ENCODE peak calls at places on chromosomes 3 and 15, in ten cellular contexts. A is AG10803, P is AG04449, S is AG04450, K is cardiac muscle cell, V is NB4, I is IMR-90, Q is Calu3, T is endodermal cell, Z is fibroblast of mammary gland. X is an unnamed sample.

GRCh38 chr3:60260546-60260945 is 990.7 kb downstream of the FHIT start:
- DNase-seq in A (no peak), P (no peak), S (no peak), K (no peak), V (no peak), I (no peak), Q (no peak), T (no peak), Z (no peak), X (no peak)

GRCh38 chr3:186151077-186151971 is 42.4 kb upstream of the ETV5 start:
- DNase-seq in A (no peak), P (no peak), S (no peak), K (no peak), V (peak), I (no peak), Q (no peak), T (no peak), Z (no peak), X (no peak)

GRCh38 chr15:72196409-72197044 is 1.1 kb downstream of the GRAMD2A start:
- DNase-seq in A (no peak), P (no peak), S (no peak), K (no peak), V (no peak), I (no peak), Q (no peak), T (no peak), Z (no peak), X (no peak)

GRCh38 chr3:11995061-11995460 is 9.1 kb upstream of the SYN2 start:
- DNase-seq in A (no peak), P (no peak), S (no peak), K (peak), V (no peak), I (no peak), Q (no peak), T (peak), Z (no peak), X (no peak)

GRCh38 chr15:34851751-34852150 is 56.4 kb upstream of the ACTC1 start:
- DNase-seq in A (no peak), P (no peak), S (no peak), K (no peak), V (no peak), I (no peak), Q (no peak), T (no peak), Z (no peak), X (no peak)

GRCh38 chr3:151697496-151697895 is 36.2 kb upstream of the AADACL2 start:
- DNase-seq in A (no peak), P (no peak), S (no peak), K (no peak), V (no peak), I (no peak), Q (peak), T (no peak), Z (no peak), X (no peak)

GRCh38 chr3:186841637-186842036 is 873 bp upstream of the ADIPOQ start:
- DNase-seq in A (no peak), P (no peak), S (no peak), K (no peak), V (no peak), I (no peak), Q (no peak), T (no peak), Z (no peak), X (no peak)

GRCh38 chr15:89845305-89845893 is 30.7 kb upstream of the ANPEP start:
- DNase-seq in A (peak), P (peak), S (peak), K (no peak), V (no peak), I (peak), Q (peak), T (no peak), Z (peak), X (no peak)

GRCh38 chr3:158167737-158168469 is 58.0 kb downstream of the RSRC1 start:
- DNase-seq in A (peak), P (peak), S (peak), K (no peak), V (peak), I (peak), Q (peak), T (no peak), Z (peak), X (no peak)

GRCh38 chr3:111299070-111299672 is 227.6 kb downstream of the NECTIN3 start:
- DNase-seq in A (peak), P (no peak), S (no peak), K (no peak), V (no peak), I (peak), Q (no peak), T (peak), Z (peak), X (no peak)

GRCh38 chr3:48684054-48684349 is 1.7 kb downstream of the NCKIPSD start:
- DNase-seq in A (no peak), P (no peak), S (no peak), K (no peak), V (no peak), I (no peak), Q (no peak), T (no peak), Z (no peak), X (no peak)

GRCh38 chr3:17059966-17060560 is 175.3 kb downstream of the PLCL2 start:
- DNase-seq in A (no peak), P (no peak), S (no peak), K (no peak), V (no peak), I (no peak), Q (no peak), T (no peak), Z (no peak), X (no peak)

GRCh38 chr3:68116580-68116979 is 462.2 kb upstream of the SUCLG2 start:
- DNase-seq in A (no peak), P (no peak), S (no peak), K (no peak), V (no peak), I (no peak), Q (no peak), T (no peak), Z (no peak), X (no peak)

GRCh38 chr3:10140996-10141546 is 507 bp upstream of the VHL start:
- DNase-seq in A (no peak), P (no peak), S (no peak), K (no peak), V (peak), I (no peak), Q (no peak), T (no peak), Z (no peak), X (no peak)

GRCh38 chr3:66483006-66483928 is 17.6 kb downstream of the LRIG1 start:
- DNase-seq in A (peak), P (no peak), S (no peak), K (no peak), V (no peak), I (peak), Q (no peak), T (peak), Z (peak), X (no peak)

GRCh38 chr3:48695113-48695753 is 9.5 kb upstream of the NCKIPSD start:
- DNase-seq in A (peak), P (no peak), S (no peak), K (no peak), V (no peak), I (peak), Q (peak), T (peak), Z (peak), X (no peak)

GRCh38 chr3:37985637-37986320 is 4.8 kb upstream of the VILL start:
- DNase-seq in A (peak), P (no peak), S (no peak), K (no peak), V (no peak), I (peak), Q (no peak), T (peak), Z (no peak), X (no peak)

GRCh38 chr3:87856126-87856525 is 202.7 kb downstream of the CGGBP1 start:
- DNase-seq in A (peak), P (no peak), S (no peak), K (no peak), V (no peak), I (no peak), Q (no peak), T (no peak), Z (peak), X (no peak)

GRCh38 chr3:174810256-174810655 is 48.9 kb upstream of the NAALADL2 start:
- DNase-seq in A (no peak), P (no peak), S (no peak), K (no peak), V (peak), I (no peak), Q (no peak), T (no peak), Z (no peak), X (no peak)

GRCh38 chr15:90021108-90021507 is 20.0 kb downstream of the ZNF710 start:
- DNase-seq in A (no peak), P (no peak), S (no peak), K (no peak), V (no peak), I (no peak), Q (no peak), T (peak), Z (no peak), X (no peak)

GRCh38 chr3:48243886-48244285 is 3.0 kb downstream of the ZNF589 start:
- DNase-seq in A (no peak), P (no peak), S (no peak), K (no peak), V (no peak), I (no peak), Q (no peak), T (no peak), Z (no peak), X (no peak)

GRCh38 chr15:20355256-20355868 is 186.2 kb downstream of the GOLGA6L6 start:
- DNase-seq in A (no peak), P (no peak), S (no peak), K (no peak), V (no peak), I (no peak), Q (no peak), T (no peak), Z (no peak), X (no peak)

GRCh38 chr3:42055291-42055690 is 35.9 kb upstream of the TRAK1 start:
- DNase-seq in A (peak), P (no peak), S (no peak), K (no peak), V (no peak), I (peak), Q (no peak), T (no peak), Z (peak), X (no peak)

GRCh38 chr15:79896131-79896633 is 632 bp downstream of the MTHFS start:
- DNase-seq in A (no peak), P (no peak), S (no peak), K (no peak), V (peak), I (no peak), Q (no peak), T (no peak), Z (no peak), X (no peak)

GRCh38 chr3:112128843-112129727 is 4.0 kb downstream of the GCSAM start:
- DNase-seq in A (peak), P (no peak), S (peak), K (no peak), V (no peak), I (peak), Q (no peak), T (no peak), Z (no peak), X (no peak)

GRCh38 chr3:94532951-94533350 is 470.1 kb downstream of the NSUN3 start:
- DNase-seq in A (no peak), P (no peak), S (no peak), K (no peak), V (no peak), I (no peak), Q (no peak), T (no peak), Z (no peak), X (no peak)

GRCh38 chr15:38882226-38882625 is 317.6 kb upstream of the RASGRP1 start:
- DNase-seq in A (peak), P (no peak), S (no peak), K (no peak), V (no peak), I (no peak), Q (no peak), T (no peak), Z (no peak), X (no peak)

GRCh38 chr3:187782008-187782407 is 36.7 kb upstream of the BCL6 start:
- DNase-seq in A (no peak), P (no peak), S (no peak), K (no peak), V (no peak), I (no peak), Q (no peak), T (no peak), Z (no peak), X (no peak)

GRCh38 chr3:119301001-119301400 is 6.8 kb downstream of the ARHGAP31 start:
- DNase-seq in A (peak), P (no peak), S (no peak), K (no peak), V (no peak), I (no peak), Q (no peak), T (no peak), Z (no peak), X (no peak)
- TF ChIP-seq CTCF in A (no peak), P (no peak), S (no peak), K (no peak), V (no peak), I (no peak), Q (no peak), T (no peak), Z (no peak), X (no peak)

DNA sequence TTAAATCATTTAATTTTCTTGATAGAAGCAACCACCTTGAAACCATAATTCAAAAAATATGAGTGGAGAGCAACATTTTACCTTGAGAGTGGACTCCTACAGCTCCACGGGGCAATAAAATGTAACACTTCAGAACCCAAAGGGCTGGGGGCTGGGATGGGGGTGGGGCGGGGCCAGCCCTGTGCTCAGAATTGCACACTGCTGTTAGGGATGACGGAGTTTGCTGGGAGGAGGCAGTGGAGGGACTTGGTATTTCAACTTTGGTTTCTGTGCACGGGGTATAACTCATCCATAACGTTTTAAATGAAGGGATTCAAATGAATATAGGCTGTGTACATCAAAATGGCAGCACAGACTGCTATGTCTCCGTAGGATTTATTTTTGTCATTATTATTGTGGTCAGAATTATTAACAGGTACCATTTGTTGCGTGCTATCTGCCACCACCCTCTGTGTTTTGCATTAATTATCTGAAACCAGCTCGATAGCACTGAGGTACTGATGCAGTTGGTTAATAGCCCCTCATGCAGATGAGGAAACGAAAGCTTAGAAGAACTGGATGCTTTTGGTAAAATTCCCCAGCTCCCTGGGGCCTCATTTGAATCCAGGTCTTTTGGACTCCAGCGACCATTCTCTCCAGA is 29.4 kb upstream of the WNT5A start:
- DNase-seq in A (no peak), P (no peak), S (no peak), K (no peak), V (no peak), I (no peak), Q (no peak), T (no peak), Z (no peak), X (no peak)
- TF ChIP-seq CTCF in A (no peak), P (no peak), S (no peak), K (no peak), V (no peak), I (no peak), Q (no peak), T (no peak), Z (no peak), X (no peak)

GRCh38 chr3:168534761-168535160 is 439.0 kb upstream of the GOLIM4 start:
- DNase-seq in A (no peak), P (no peak), S (no peak), K (no peak), V (no peak), I (no peak), Q (no peak), T (peak), Z (no peak), X (no peak)

GRCh38 chr3:168544097-168544957 is 448.6 kb upstream of the GOLIM4 start:
- DNase-seq in A (no peak), P (no peak), S (no peak), K (no peak), V (no peak), I (peak), Q (no peak), T (peak), Z (peak), X (no peak)

GRCh38 chr3:168545591-168545990 is 449.9 kb upstream of the GOLIM4 start:
- DNase-seq in A (no peak), P (no peak), S (no peak), K (peak), V (no peak), I (peak), Q (no peak), T (peak), Z (no peak), X (no peak)

GRCh38 chr3:168540726-168541125 is 445.0 kb upstream of the GOLIM4 start:
- DNase-seq in A (no peak), P (no peak), S (no peak), K (no peak), V (no peak), I (no peak), Q (no peak), T (no peak), Z (no peak), X (no peak)

DNA sequence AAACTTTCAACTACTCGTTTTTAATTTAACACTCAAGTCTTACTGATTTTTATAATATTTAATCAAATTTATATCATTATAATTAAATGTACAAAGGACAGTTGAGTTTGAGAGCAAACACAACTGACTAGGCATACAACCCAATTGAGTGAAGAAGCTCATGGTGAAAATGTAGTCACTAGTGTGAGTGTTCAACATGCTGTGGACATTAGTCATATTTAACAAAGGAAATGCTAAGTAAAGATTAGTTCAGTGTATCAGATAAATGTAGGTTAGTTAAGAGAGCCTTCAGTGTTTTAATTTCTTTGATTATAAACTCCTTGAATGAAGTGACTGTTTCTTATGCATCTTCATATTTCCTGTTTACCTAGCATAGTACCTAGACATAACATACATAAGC is 444.2 kb upstream of the GOLIM4 start:
- DNase-seq in A (no peak), P (no peak), S (no peak), K (no peak), V (no peak), I (peak), Q (no peak), T (no peak), Z (no peak), X (no peak)
- TF ChIP-seq CTCF in A (no peak), P (no peak), S (no peak), K (no peak), V (no peak), I (no peak), Q (no peak), T (no peak), Z (no peak), X (no peak)

DNA sequence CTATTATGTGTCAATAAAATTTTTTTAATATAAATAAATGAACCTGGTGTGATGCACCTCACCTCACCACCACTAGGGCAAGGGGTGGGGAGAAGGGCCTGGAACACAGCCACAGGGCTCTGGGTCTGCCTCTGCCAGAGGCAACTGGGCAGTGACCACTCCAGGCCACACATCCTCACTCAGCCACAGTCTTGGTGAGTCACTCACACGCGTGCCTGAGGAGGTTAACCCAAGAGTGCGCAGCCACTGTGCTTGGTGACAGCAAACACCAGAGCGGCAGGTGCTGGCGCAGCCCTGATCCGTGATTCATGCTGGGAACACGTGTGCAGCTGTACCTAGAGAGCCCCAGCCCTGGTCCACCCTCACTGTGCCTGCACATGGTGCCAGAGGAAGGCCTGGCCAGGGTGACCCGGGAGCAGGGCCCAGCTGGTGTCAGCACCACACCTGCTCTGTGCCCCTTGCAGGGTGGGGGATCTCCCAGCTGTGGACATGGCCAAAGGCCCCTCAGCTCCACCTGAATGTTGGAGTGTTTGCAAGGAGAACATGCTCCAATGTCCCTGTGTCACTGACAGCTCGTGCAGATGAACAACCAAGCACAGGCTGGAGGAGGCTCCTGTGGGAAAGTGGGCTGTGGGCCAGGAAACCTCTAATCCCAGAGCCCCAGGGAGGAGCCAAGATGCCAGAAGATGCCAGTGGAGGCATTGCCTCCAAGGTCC is 2.1 kb downstream of the SLC41A3 start:
- DNase-seq in A (peak), P (no peak), S (no peak), K (no peak), V (peak), I (peak), Q (peak), T (peak), Z (peak), X (no peak)
- TF ChIP-seq CTCF in A (peak), P (peak), S (peak), K (peak), V (no peak), I (peak), Q (peak), T (peak), Z (peak), X (peak)

DNA sequence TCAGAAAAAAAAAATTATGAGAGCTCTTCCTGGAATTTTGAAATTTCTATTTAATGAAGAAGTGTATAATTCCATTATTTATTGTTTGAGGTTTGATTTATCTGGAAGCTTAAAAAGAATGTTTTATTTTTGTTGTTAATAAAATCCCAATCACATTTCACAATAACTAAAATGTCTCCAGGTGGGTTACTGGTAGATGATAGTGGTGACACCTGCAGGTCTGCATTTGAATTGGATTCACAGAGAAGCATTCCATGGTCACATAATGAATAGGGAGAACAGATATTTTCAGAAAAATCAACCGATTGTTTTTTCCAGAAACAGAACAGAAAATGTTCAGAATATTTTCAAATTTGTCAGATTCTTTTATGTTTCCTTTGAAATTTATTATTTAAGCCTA is 48.3 kb downstream of the ASB7 start:
- DNase-seq in A (no peak), P (no peak), S (no peak), K (no peak), V (no peak), I (no peak), Q (peak), T (no peak), Z (no peak), X (no peak)
- TF ChIP-seq CTCF in A (no peak), P (no peak), S (no peak), K (no peak), V (no peak), I (no peak), Q (peak), T (peak), Z (no peak), X (no peak)

X was measured in endothelial cell.